ENCODE peak calls at places on chromosomes 16 and 17, in four cellular contexts. I is psoas muscle, Z is cardiac muscle cell, H is PC-9. L is an unnamed sample.
A peak's percentile ranks its signal among the peaks of the same experiment; 100 is the strongest.

GRCh38 chr16:57824880-57825279 is 22.6 kb upstream of the KIFC3 start:
- DNase-seq in I (no peak), Z (no peak), H (peak; percentile 91), L (no peak)

GRCh38 chr17:33709881-33710280 is 416.8 kb upstream of the ASIC2 start:
- DNase-seq in Z (no peak), I (no peak), H (no peak), L (no peak)

GRCh38 chr16:10123141-10123540 is 59.1 kb downstream of the GRIN2A start:
- DNase-seq in H (no peak), I (no peak), Z (no peak), L (no peak)

GRCh38 chr17:82365586-82366295 is 5.8 kb upstream of the UTS2R start:
- DNase-seq in Z (no peak), H (no peak), I (no peak), L (no peak)

GRCh38 chr17:36722903-36723263 is 121.5 kb downstream of the MRM1 start:
- DNase-seq in H (no peak), Z (no peak), I (no peak), L (no peak)

GRCh38 chr16:56506941-56507340 is 12.9 kb downstream of the BBS2 start:
- DNase-seq in Z (no peak), H (no peak), I (no peak), L (peak; percentile 89)

GRCh38 chr17:8038954-8039610 is at the start of gene ALOX15B:
- DNase-seq in Z (no peak), I (no peak), H (no peak), L (no peak)

GRCh38 chr17:37813753-37814152 is 68.9 kb upstream of the HNF1B start:
- DNase-seq in I (no peak), Z (no peak), H (no peak), L (peak; percentile 42)

GRCh38 chr17:39973496-39973895 is 7.1 kb upstream of the PSMD3 start:
- DNase-seq in H (no peak), Z (no peak), I (no peak), L (no peak)

GRCh38 chr17:48727415-48728175 is 955 bp downstream of the HOXB13 start:
- DNase-seq in H (no peak), I (no peak), Z (no peak), L (no peak)

GRCh38 chr16:64920211-64920610 is 201.7 kb downstream of the CDH11 start:
- DNase-seq in H (no peak), I (no peak), Z (no peak), L (peak; percentile 57)

GRCh38 chr17:72053069-72053846 is 67.6 kb upstream of the SOX9 start:
- DNase-seq in Z (no peak), H (no peak), I (no peak), L (no peak)
- H3K27ac ChIP-seq in Z (no peak overlapping the region), H (no peak overlapping the region), I (no peak overlapping the region), L (no peak overlapping the region)

GRCh38 chr17:77481476-77482374 is 341.0 kb downstream of the SEC14L1 start:
- DNase-seq in I (no peak), Z (peak; percentile 37), H (no peak), L (no peak)
- H3K4me1 ChIP-seq in I (peaks cover 17% of the 10 kb centered on the region), Z (peaks cover 45% of the 10 kb centered on the region), H (no peaks in the 10 kb centered on the region), L (peaks cover 18% of the 10 kb centered on the region)

GRCh38 chr17:60527701-60528100 is 1.7 kb upstream of the APPBP2 start:
- DNase-seq in I (no peak), Z (no peak), H (no peak), L (no peak)
- H3K9me3 ChIP-seq in I (no peaks in the 10 kb centered on the region), Z (no peaks in the 10 kb centered on the region), H (no peaks in the 10 kb centered on the region), L (no peaks in the 10 kb centered on the region)

GRCh38 chr17:76548378-76549214 is 8.8 kb downstream of the PRCD start:
- DNase-seq in Z (no peak), H (no peak), I (no peak), L (no peak)
- H3K27ac ChIP-seq in Z (peak overlapping the region; percentile 7), H (no peak overlapping the region), I (peak overlapping the region; percentile 0), L (no peak overlapping the region)

L was measured in fibroblast of lung.